ENCODE peak calls at places on chromosomes 2 and 18, in eight cellular contexts. One of them, this sample, is unnamed.

GRCh38 chr18:3044931-3045698 is 32.2 kb upstream of the LPIN2 start:
- DNase-seq in CD8-positive, alpha-beta T cell: no peak
- DNase-seq in fibroblast of mammary gland: no peak
- DNase-seq in GM12865: no peak
- DNase-seq in kidney epithelial cell: no peak
- DNase-seq in cardiac muscle cell: peak; percentile 2
- DNase-seq in NB4: no peak
- DNase-seq in A673: no peak
- DNase-seq in this sample: no peak

GRCh38 chr2:239456940-239457339 is 56.1 kb upstream of the HDAC4 start:
- DNase-seq in CD8-positive, alpha-beta T cell: no peak
- DNase-seq in fibroblast of mammary gland: no peak
- DNase-seq in GM12865: no peak
- DNase-seq in kidney epithelial cell: no peak
- DNase-seq in cardiac muscle cell: no peak
- DNase-seq in NB4: no peak
- DNase-seq in A673: no peak
- DNase-seq in this sample: no peak

GRCh38 chr18:56650056-56650455 is 1.1 kb upstream of the WDR7 start:
- DNase-seq in CD8-positive, alpha-beta T cell: no peak
- DNase-seq in fibroblast of mammary gland: peak; percentile 21
- DNase-seq in GM12865: no peak
- DNase-seq in kidney epithelial cell: no peak
- DNase-seq in cardiac muscle cell: no peak
- DNase-seq in NB4: no peak
- DNase-seq in A673: no peak
- DNase-seq in this sample: no peak

GRCh38 chr2:6741229-6741628 is 124.5 kb downstream of the CMPK2 start:
- DNase-seq in CD8-positive, alpha-beta T cell: no peak
- DNase-seq in fibroblast of mammary gland: no peak
- DNase-seq in GM12865: no peak
- DNase-seq in kidney epithelial cell: no peak
- DNase-seq in cardiac muscle cell: no peak
- DNase-seq in NB4: no peak
- DNase-seq in A673: peak; percentile 11
- DNase-seq in this sample: no peak

GRCh38 chr2:217418090-217418489 is 558.2 kb upstream of the TNP1 start:
- DNase-seq in CD8-positive, alpha-beta T cell: no peak
- DNase-seq in fibroblast of mammary gland: peak; percentile 48
- DNase-seq in GM12865: no peak
- DNase-seq in kidney epithelial cell: no peak
- DNase-seq in cardiac muscle cell: no peak
- DNase-seq in NB4: no peak
- DNase-seq in A673: no peak
- DNase-seq in this sample: no peak

GRCh38 chr2:25897500-25897899 is 19.2 kb upstream of the ASXL2 start:
- DNase-seq in CD8-positive, alpha-beta T cell: no peak
- DNase-seq in fibroblast of mammary gland: no peak
- DNase-seq in GM12865: peak; percentile 14
- DNase-seq in kidney epithelial cell: no peak
- DNase-seq in cardiac muscle cell: no peak
- DNase-seq in NB4: peak; percentile 24
- DNase-seq in A673: no peak
- DNase-seq in this sample: no peak

GRCh38 chr2:57399061-57399460 is 647.5 kb upstream of the VRK2 start:
- DNase-seq in CD8-positive, alpha-beta T cell: no peak
- DNase-seq in fibroblast of mammary gland: no peak
- DNase-seq in GM12865: no peak
- DNase-seq in kidney epithelial cell: no peak
- DNase-seq in cardiac muscle cell: no peak
- DNase-seq in NB4: no peak
- DNase-seq in A673: no peak
- DNase-seq in this sample: no peak

GRCh38 chr2:17539596-17539992 is 902 bp upstream of the VSNL1 start:
- DNase-seq in CD8-positive, alpha-beta T cell: no peak
- DNase-seq in fibroblast of mammary gland: peak; percentile 11
- DNase-seq in GM12865: no peak
- DNase-seq in kidney epithelial cell: no peak
- DNase-seq in cardiac muscle cell: peak; percentile 33
- DNase-seq in NB4: no peak
- DNase-seq in A673: peak; percentile 76
- DNase-seq in this sample: no peak

GRCh38 chr2:203594541-203594940 is 59.4 kb upstream of the RAPH1 start:
- DNase-seq in CD8-positive, alpha-beta T cell: no peak
- DNase-seq in fibroblast of mammary gland: peak; percentile 26
- DNase-seq in GM12865: no peak
- DNase-seq in kidney epithelial cell: no peak
- DNase-seq in cardiac muscle cell: peak; percentile 54
- DNase-seq in NB4: no peak
- DNase-seq in A673: no peak
- DNase-seq in this sample: no peak

GRCh38 chr18:22223961-22224322 is 54.6 kb downstream of the GATA6 start:
- DNase-seq in CD8-positive, alpha-beta T cell: no peak
- DNase-seq in fibroblast of mammary gland: no peak
- DNase-seq in GM12865: no peak
- DNase-seq in kidney epithelial cell: no peak
- DNase-seq in cardiac muscle cell: no peak
- DNase-seq in NB4: no peak
- DNase-seq in A673: no peak
- DNase-seq in this sample: no peak

GRCh38 chr18:60292186-60292585 is 80.4 kb downstream of the MC4R start:
- DNase-seq in CD8-positive, alpha-beta T cell: no peak
- DNase-seq in fibroblast of mammary gland: no peak
- DNase-seq in GM12865: no peak
- DNase-seq in kidney epithelial cell: no peak
- DNase-seq in cardiac muscle cell: no peak
- DNase-seq in NB4: no peak
- DNase-seq in A673: no peak
- DNase-seq in this sample: no peak

GRCh38 chr2:74553892-74554820 is at the start of the genes DOK1 and LOXL3:
- DNase-seq in CD8-positive, alpha-beta T cell: peak; percentile 71
- DNase-seq in fibroblast of mammary gland: peak; percentile 84
- DNase-seq in GM12865: peak; percentile 89
- DNase-seq in kidney epithelial cell: no peak
- DNase-seq in cardiac muscle cell: peak; percentile 98
- DNase-seq in NB4: peak; percentile 86
- DNase-seq in A673: peak; percentile 85
- DNase-seq in this sample: peak; percentile 83

GRCh38 chr2:174080672-174081121 is 115.5 kb upstream of the SP3 start:
- DNase-seq in CD8-positive, alpha-beta T cell: no peak
- DNase-seq in fibroblast of mammary gland: no peak
- DNase-seq in GM12865: no peak
- DNase-seq in kidney epithelial cell: no peak
- DNase-seq in cardiac muscle cell: peak; percentile 15
- DNase-seq in NB4: no peak
- DNase-seq in A673: no peak
- DNase-seq in this sample: no peak

GRCh38 chr2:174076948-174077347 is 111.8 kb upstream of the SP3 start:
- DNase-seq in CD8-positive, alpha-beta T cell: no peak
- DNase-seq in fibroblast of mammary gland: no peak
- DNase-seq in GM12865: no peak
- DNase-seq in kidney epithelial cell: no peak
- DNase-seq in cardiac muscle cell: no peak
- DNase-seq in NB4: no peak
- DNase-seq in A673: no peak
- DNase-seq in this sample: no peak

GRCh38 chr2:174074831-174075230 is 109.7 kb upstream of the SP3 start:
- DNase-seq in CD8-positive, alpha-beta T cell: no peak
- DNase-seq in fibroblast of mammary gland: no peak
- DNase-seq in GM12865: no peak
- DNase-seq in kidney epithelial cell: no peak
- DNase-seq in cardiac muscle cell: no peak
- DNase-seq in NB4: no peak
- DNase-seq in A673: no peak
- DNase-seq in this sample: no peak

GRCh38 chr2:174076040-174076439 is 110.9 kb upstream of the SP3 start:
- DNase-seq in CD8-positive, alpha-beta T cell: no peak
- DNase-seq in fibroblast of mammary gland: no peak
- DNase-seq in GM12865: no peak
- DNase-seq in kidney epithelial cell: no peak
- DNase-seq in cardiac muscle cell: no peak
- DNase-seq in NB4: no peak
- DNase-seq in A673: no peak
- DNase-seq in this sample: no peak

DNA sequence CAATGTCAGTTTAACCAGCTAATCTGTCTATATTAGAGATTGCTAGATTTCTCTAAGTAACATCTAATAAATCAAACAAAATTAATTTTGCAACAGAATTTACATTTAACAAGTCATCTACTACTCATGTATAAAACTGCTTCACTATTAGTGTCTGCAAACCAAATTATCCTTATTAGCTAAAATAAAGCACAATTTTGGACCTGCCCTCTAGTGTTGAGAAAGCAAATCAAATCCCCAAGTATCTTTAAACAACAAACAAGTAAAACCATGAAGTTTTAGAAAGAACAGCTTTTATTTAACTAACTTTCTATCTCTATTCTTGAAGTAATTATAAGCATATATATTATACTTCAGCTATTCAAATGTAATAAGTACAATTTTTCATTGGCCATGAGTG is 113.1 kb upstream of the SP3 start:
- DNase-seq in CD8-positive, alpha-beta T cell: no peak
- DNase-seq in fibroblast of mammary gland: peak; percentile 34
- DNase-seq in GM12865: no peak
- DNase-seq in kidney epithelial cell: no peak
- DNase-seq in cardiac muscle cell: peak; percentile 42
- DNase-seq in NB4: no peak
- DNase-seq in A673: peak; percentile 17
- DNase-seq in this sample: no peak
- TF ChIP-seq CTCF in CD8-positive, alpha-beta T cell: peak; percentile 29
- TF ChIP-seq CTCF in fibroblast of mammary gland: peak; percentile 61
- TF ChIP-seq CTCF in GM12865: peak; percentile 21
- TF ChIP-seq CTCF in kidney epithelial cell: peak; percentile 41
- TF ChIP-seq CTCF in cardiac muscle cell: peak; percentile 53
- TF ChIP-seq CTCF in NB4: peak; percentile 17
- TF ChIP-seq CTCF in A673: peak; percentile 54
- TF ChIP-seq CTCF in this sample: no peak

GRCh38 chr2:13578547-13578946 is 861.8 kb downstream of the TRIB2 start:
- DNase-seq in CD8-positive, alpha-beta T cell: no peak
- DNase-seq in fibroblast of mammary gland: no peak
- DNase-seq in GM12865: no peak
- DNase-seq in kidney epithelial cell: no peak
- DNase-seq in cardiac muscle cell: no peak
- DNase-seq in NB4: no peak
- DNase-seq in A673: no peak
- DNase-seq in this sample: no peak

GRCh38 chr2:13583609-13584008 is 866.9 kb downstream of the TRIB2 start:
- DNase-seq in CD8-positive, alpha-beta T cell: no peak
- DNase-seq in fibroblast of mammary gland: no peak
- DNase-seq in GM12865: no peak
- DNase-seq in kidney epithelial cell: no peak
- DNase-seq in cardiac muscle cell: no peak
- DNase-seq in NB4: no peak
- DNase-seq in A673: no peak
- DNase-seq in this sample: no peak

GRCh38 chr2:13585732-13586131 is 869.0 kb downstream of the TRIB2 start:
- DNase-seq in CD8-positive, alpha-beta T cell: no peak
- DNase-seq in fibroblast of mammary gland: no peak
- DNase-seq in GM12865: peak; percentile 11
- DNase-seq in kidney epithelial cell: no peak
- DNase-seq in cardiac muscle cell: no peak
- DNase-seq in NB4: no peak
- DNase-seq in A673: no peak
- DNase-seq in this sample: no peak

GRCh38 chr2:13584020-13584419 is 867.3 kb downstream of the TRIB2 start:
- DNase-seq in CD8-positive, alpha-beta T cell: no peak
- DNase-seq in fibroblast of mammary gland: no peak
- DNase-seq in GM12865: no peak
- DNase-seq in kidney epithelial cell: no peak
- DNase-seq in cardiac muscle cell: no peak
- DNase-seq in NB4: no peak
- DNase-seq in A673: no peak
- DNase-seq in this sample: no peak

DNA sequence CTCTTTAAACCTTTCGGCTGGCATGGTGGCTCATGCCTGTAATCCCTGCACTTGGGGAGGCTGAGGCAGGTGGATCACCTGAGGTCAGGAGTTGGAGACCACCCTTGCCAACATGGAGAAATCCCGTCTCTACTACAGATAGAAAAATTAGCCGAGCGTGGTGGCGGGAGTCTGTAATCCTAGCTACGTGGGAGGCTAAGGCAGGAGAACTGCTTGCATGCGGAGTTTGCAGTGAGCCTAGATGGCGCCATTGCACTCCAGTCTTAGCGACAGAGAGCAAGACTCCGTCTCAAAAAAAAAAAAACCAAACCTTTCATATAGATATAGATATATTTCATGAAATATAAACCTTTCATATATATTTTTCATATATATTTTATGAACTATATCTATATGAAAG is 864.7 kb downstream of the TRIB2 start:
- DNase-seq in CD8-positive, alpha-beta T cell: no peak
- DNase-seq in fibroblast of mammary gland: no peak
- DNase-seq in GM12865: no peak
- DNase-seq in kidney epithelial cell: no peak
- DNase-seq in cardiac muscle cell: no peak
- DNase-seq in NB4: peak; percentile 30
- DNase-seq in A673: peak; percentile 2
- DNase-seq in this sample: no peak
- TF ChIP-seq CTCF in CD8-positive, alpha-beta T cell: no peak
- TF ChIP-seq CTCF in fibroblast of mammary gland: no peak
- TF ChIP-seq CTCF in GM12865: no peak
- TF ChIP-seq CTCF in kidney epithelial cell: no peak
- TF ChIP-seq CTCF in cardiac muscle cell: no peak
- TF ChIP-seq CTCF in NB4: peak; percentile 21
- TF ChIP-seq CTCF in A673: peak; percentile 40
- TF ChIP-seq CTCF in this sample: no peak

GRCh38 chr2:112658820-112659667 is 13.3 kb downstream of the SLC20A1 start:
- DNase-seq in CD8-positive, alpha-beta T cell: no peak
- DNase-seq in fibroblast of mammary gland: no peak
- DNase-seq in GM12865: no peak
- DNase-seq in kidney epithelial cell: no peak
- DNase-seq in cardiac muscle cell: peak; percentile 35
- DNase-seq in NB4: peak; percentile 45
- DNase-seq in A673: no peak
- DNase-seq in this sample: no peak
- TF ChIP-seq CTCF in CD8-positive, alpha-beta T cell: no peak
- TF ChIP-seq CTCF in fibroblast of mammary gland: no peak
- TF ChIP-seq CTCF in GM12865: no peak
- TF ChIP-seq CTCF in kidney epithelial cell: no peak
- TF ChIP-seq CTCF in cardiac muscle cell: peak; percentile 9
- TF ChIP-seq CTCF in NB4: no peak
- TF ChIP-seq CTCF in A673: no peak
- TF ChIP-seq CTCF in this sample: no peak

DNA sequence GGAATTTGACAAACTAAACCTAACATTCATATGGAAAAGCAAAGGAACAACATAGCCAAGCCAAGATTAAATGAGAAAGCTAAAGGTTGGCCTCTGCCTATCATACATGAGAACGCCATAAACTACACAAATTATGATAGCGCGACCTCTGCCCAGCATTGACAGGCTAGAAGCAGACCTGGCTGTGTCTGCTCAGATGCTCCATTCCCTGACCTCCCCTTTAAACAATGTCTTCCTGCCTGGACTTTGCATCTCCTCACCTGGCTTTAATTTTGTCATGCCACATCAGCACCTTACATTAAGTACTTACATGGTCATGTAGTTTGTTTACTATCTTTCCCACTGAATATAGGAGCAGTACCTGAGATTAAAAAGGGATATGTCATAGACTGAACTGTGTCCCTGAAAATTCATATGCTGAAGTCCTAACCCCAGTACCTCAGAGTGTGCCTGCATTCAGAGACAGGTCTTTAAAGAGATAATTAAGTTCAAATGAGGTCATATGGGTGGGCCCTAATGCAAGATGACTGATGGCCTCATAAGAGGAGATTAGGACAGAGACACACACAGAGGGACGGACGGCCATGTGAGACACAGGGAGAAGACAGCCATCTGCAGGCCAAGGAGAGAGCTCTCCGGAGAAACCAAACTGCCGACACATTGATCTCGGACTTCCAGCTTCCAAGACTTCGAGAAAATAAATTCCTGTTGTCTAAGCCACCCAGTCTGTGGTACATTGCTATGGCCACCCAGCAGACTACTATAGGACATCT is 103.7 kb downstream of the BIN1 start:
- DNase-seq in CD8-positive, alpha-beta T cell: no peak
- DNase-seq in fibroblast of mammary gland: no peak
- DNase-seq in GM12865: no peak
- DNase-seq in kidney epithelial cell: no peak
- DNase-seq in cardiac muscle cell: no peak
- DNase-seq in NB4: no peak
- DNase-seq in A673: no peak
- DNase-seq in this sample: no peak
- TF ChIP-seq CTCF in CD8-positive, alpha-beta T cell: no peak
- TF ChIP-seq CTCF in fibroblast of mammary gland: no peak
- TF ChIP-seq CTCF in GM12865: no peak
- TF ChIP-seq CTCF in kidney epithelial cell: no peak
- TF ChIP-seq CTCF in cardiac muscle cell: no peak
- TF ChIP-seq CTCF in NB4: no peak
- TF ChIP-seq CTCF in A673: no peak
- TF ChIP-seq CTCF in this sample: no peak